ENCODE peak calls at places on chromosome 21, in six cellular contexts. N is pancreas; R is fibroblast of lung; M is CD4-positive, alpha-beta memory T cell; T is sigmoid colon; H is hepatocyte. Z is an unnamed sample.

GRCh38 chr21:42740405-42740909 is 87.0 kb downstream of the PDE9A start:
- DNase-seq in M (no peak), H (no peak), N (no peak), T (no peak), R (no peak), Z (no peak)

GRCh38 chr21:26982767-26983166 is 15.9 kb upstream of the ADAMTS5 start:
- DNase-seq in M (no peak), H (no peak), R (peak; percentile 33), N (no peak), T (no peak), Z (no peak)

GRCh38 chr21:26806734-26807372 is 38.4 kb downstream of the ADAMTS1 start:
- DNase-seq in T (no peak), N (no peak), M (no peak), R (peak; percentile 34), H (no peak), Z (no peak)

GRCh38 chr21:36732217-36732616 is 33.3 kb downstream of the SIM2 start:
- DNase-seq in R (no peak), H (no peak), T (no peak), N (no peak), M (no peak), Z (no peak)

GRCh38 chr21:15682182-15682895 is 47.4 kb upstream of the USP25 start:
- DNase-seq in H (no peak), M (no peak), T (no peak), N (no peak), R (peak; percentile 43), Z (no peak)

GRCh38 chr21:16841917-16842316 is 670.9 kb upstream of the CXADR start:
- DNase-seq in N (no peak), H (no peak), R (no peak), T (no peak), M (no peak), Z (no peak)

GRCh38 chr21:30426732-30427131 is 1.0 kb upstream of the KRTAP13-3 start:
- DNase-seq in T (no peak), N (no peak), M (no peak), R (no peak), H (no peak), Z (no peak)

GRCh38 chr21:29436143-29436542 is 137.4 kb downstream of the BACH1 start:
- DNase-seq in T (no peak), M (peak; percentile 45), R (peak; percentile 30), H (no peak), N (no peak), Z (no peak)

GRCh38 chr21:38669186-38669585 is 136.5 kb upstream of the ETS2 start:
- DNase-seq in N (no peak), M (no peak), T (no peak), R (peak; percentile 36), H (peak; percentile 42), Z (no peak)

GRCh38 chr21:38506606-38507331 is 8.5 kb upstream of the ERG start:
- DNase-seq in H (no peak), N (no peak), M (no peak), R (no peak), T (no peak), Z (no peak)

DNA sequence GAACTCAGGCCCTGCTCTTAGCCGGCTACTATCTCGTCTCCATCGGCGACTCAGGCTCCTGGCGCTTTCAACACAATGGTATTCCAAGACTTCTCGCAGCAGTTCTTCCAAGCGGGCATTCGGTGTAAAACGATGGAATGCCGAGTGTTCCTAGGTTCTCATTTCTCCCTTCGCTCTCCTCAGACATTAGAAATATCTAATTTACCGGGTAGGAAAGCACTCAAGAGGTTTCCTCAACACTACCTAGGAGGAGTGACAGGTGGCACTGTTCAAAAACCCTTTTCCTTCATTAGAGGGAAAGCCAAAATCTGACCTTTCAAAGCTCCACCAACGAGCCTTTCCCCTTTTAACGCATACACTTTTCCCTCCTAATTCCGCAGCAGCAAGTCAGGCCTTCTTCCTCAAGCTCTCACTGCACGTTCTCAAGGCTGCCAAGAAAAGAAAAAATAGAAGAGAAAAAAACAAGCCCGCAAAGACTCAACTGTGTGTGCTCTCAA is 601 bp downstream of the UBE2G2 start:
- DNase-seq in R (peak; percentile 41), M (peak; percentile 49), N (no peak), H (peak; percentile 37), T (no peak), Z (no peak)
- H3K27ac ChIP-seq in R (peak overlapping the region; percentile 64), M (peak overlapping the region; percentile 57), N (peak overlapping the region; percentile 53), H (peak overlapping the region; percentile 83), T (peak overlapping the region; percentile 81), Z (peak overlapping the region; percentile 63)

DNA sequence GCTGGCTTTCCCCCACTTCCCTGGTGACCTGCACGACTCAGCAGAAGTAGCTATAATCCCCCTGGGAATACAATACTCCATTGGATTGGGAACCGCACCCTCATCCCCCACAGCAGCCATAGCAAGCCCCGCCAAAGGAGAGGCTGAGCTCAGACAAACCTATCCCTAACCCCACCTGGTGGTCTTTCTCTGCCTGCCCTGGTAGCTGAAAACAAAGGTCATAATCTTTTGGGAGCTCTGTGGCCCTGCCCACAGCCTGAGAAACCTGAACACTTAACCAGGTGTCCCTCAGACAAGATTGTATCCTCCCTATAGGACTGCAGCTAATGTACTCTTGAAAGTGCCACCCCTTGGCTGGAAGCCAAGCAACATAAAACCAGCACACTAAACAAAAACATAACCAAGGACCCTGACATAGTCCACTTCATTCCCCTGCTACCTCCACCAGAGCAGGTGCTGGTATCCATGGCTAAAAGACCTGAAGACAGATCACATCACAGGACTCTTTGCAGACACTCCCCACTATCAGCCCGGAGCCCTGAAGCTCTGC is 71.6 kb upstream of the RUNX1 start:
- DNase-seq in N (no peak), T (no peak), R (no peak), M (no peak), H (no peak), Z (no peak)
- H3K27ac ChIP-seq in N (no peak overlapping the region), T (no peak overlapping the region), R (no peak overlapping the region), M (no peak overlapping the region), H (no peak overlapping the region), Z (no peak overlapping the region)

DNA sequence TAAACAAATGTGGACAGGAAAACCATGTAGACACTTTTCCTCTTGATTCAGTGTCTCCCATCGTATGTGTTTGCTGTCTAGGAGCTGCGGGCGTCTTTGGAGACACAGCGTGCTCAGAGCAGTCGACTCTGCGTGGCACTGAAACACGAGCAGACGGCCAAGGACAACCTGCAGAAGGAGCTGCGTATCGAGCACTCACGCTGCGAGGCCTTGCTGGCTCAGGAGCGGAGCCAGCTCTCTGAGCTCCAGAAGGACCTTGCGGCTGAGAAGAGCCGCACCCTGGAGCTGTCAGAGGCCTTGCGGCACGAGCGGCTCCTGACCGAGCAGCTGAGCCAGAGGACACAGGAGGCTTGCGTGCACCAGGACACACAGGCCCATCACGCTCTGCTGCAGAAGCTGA is 27.2 kb upstream of the DIP2A start:
- DNase-seq in R (no peak), H (no peak), T (no peak), N (no peak), M (no peak), Z (no peak)
- H3K27ac ChIP-seq in R (no peak overlapping the region), H (no peak overlapping the region), T (no peak overlapping the region), N (no peak overlapping the region), M (no peak overlapping the region), Z (no peak overlapping the region)

GRCh38 chr21:33116669-33117267 is 46.8 kb downstream of the OLIG1 start:
- DNase-seq in T (peak; percentile 29), N (no peak), H (no peak), M (peak; percentile 9), R (no peak), Z (no peak)
- H3K27ac ChIP-seq in T (no peak overlapping the region), N (no peak overlapping the region), H (no peak overlapping the region), M (no peak overlapping the region), R (no peak overlapping the region), Z (peak overlapping the region; percentile 94)

DNA sequence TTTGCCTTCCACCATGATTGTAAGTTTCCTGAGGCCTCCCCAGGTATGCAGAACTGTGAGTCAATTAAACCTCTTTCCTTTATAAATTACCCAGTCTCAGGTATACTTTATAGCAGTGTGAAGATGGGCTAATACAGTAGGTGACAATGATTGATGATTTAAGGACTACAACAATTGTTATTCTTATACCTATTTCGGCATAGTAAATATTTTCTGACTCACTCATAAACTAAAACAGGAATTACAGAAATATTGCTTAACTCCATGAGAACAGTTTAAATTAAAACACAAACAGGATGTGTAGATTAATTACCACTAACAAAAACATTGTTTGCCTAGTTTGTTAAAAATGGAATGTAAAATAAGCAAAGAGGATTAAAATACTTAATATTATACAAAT is 839.9 kb downstream of the LTN1 start:
- DNase-seq in R (no peak), T (no peak), M (no peak), N (no peak), H (no peak), Z (no peak)
- H3K27ac ChIP-seq in R (no peak overlapping the region), T (no peak overlapping the region), M (no peak overlapping the region), N (no peak overlapping the region), H (no peak overlapping the region), Z (no peak overlapping the region)